ENCODE peak calls at places on chromosome 11, in seven cellular contexts. L is activated CD8-positive, alpha-beta memory T cell treated with anti-CD3 and anti-CD28 coated beads for 24 hours; O is NCI-H82; R is amniotic stem cell; Q is HFFc6; A is NCI-H774; Y is SHP77 treated with DMSO at 0.1 percent for 48 hours. B is an unnamed sample.

GRCh38 chr11:126173257-126173656 is 38.2 kb downstream of the RPUSD4 start:
- DNase-seq in A (no peak), Q (no peak), L (no peak), O (no peak), Y (no peak), R (no peak), B (no peak)

GRCh38 chr11:85827768-85828639 is 17.1 kb upstream of the SYTL2 start:
- DNase-seq in Q (peak), Y (no peak), O (no peak), R (peak), L (no peak), A (no peak), B (no peak)

GRCh38 chr11:57646756-57647303 is 2.9 kb downstream of the YPEL4 start:
- DNase-seq in Q (no peak), O (peak), Y (no peak), A (no peak), R (no peak), L (no peak), B (no peak)

GRCh38 chr11:762421-763072 is 14.7 kb downstream of the GATD1 start:
- DNase-seq in A (no peak), Q (peak), L (no peak), O (peak), R (peak), Y (no peak), B (no peak)

GRCh38 chr11:65297026-65297667 is 17.5 kb upstream of the CDC42EP2 start:
- DNase-seq in A (no peak), O (no peak), R (no peak), L (no peak), Q (no peak), Y (no peak), B (no peak)

GRCh38 chr11:29328961-29329441 is 687.8 kb downstream of the KCNA4 start:
- DNase-seq in L (no peak), Q (peak), O (peak), R (peak), A (peak), Y (no peak), B (no peak)

GRCh38 chr11:70203749-70204465 is 811 bp downstream of the FADD start:
- DNase-seq in O (peak), Q (peak), Y (no peak), R (peak), L (peak), A (peak), B (no peak)

GRCh38 chr11:3381794-3382193 is 2.8 kb upstream of the ZNF195 start:
- DNase-seq in O (no peak), Y (no peak), A (no peak), L (no peak), Q (no peak), R (no peak), B (no peak)

GRCh38 chr11:47532597-47533213 is 20.2 kb downstream of the CELF1 start:
- DNase-seq in L (no peak), A (no peak), Y (no peak), R (no peak), O (no peak), Q (peak), B (no peak)

GRCh38 chr11:1970956-1971355 is 23.8 kb downstream of the MRPL23 start:
- DNase-seq in A (no peak), O (no peak), L (no peak), Q (no peak), R (no peak), Y (no peak), B (peak)

GRCh38 chr11:118339281-118340045 is 3.0 kb downstream of the CD3D start:
- DNase-seq in A (no peak), O (no peak), Y (no peak), R (no peak), Q (no peak), L (peak), B (no peak)

GRCh38 chr11:14451825-14452224 is 47.8 kb downstream of the COPB1 start:
- DNase-seq in Q (peak), A (no peak), O (no peak), R (no peak), L (no peak), Y (no peak), B (no peak)

GRCh38 chr11:75432911-75433321 is at the start of gene KLHL35:
- DNase-seq in Q (no peak), A (no peak), L (no peak), O (no peak), R (no peak), Y (no peak), B (no peak)

GRCh38 chr11:63670738-63671321 is 346 bp downstream of the ATL3 start:
- DNase-seq in Y (no peak), L (no peak), O (peak), Q (peak), A (peak), R (no peak), B (no peak)

GRCh38 chr11:72439455-72439854 is 5.1 kb upstream of the CLPB start:
- DNase-seq in Q (peak), A (no peak), O (no peak), R (no peak), L (no peak), Y (no peak), B (no peak)

GRCh38 chr11:7605544-7605943 is 67.8 kb downstream of the CYB5R2 start:
- DNase-seq in Y (no peak), A (no peak), Q (peak), R (no peak), L (no peak), O (no peak), B (no peak)

GRCh38 chr11:2807801-2808241 is 77.8 kb downstream of the CDKN1C start:
- DNase-seq in L (no peak), Y (no peak), A (no peak), R (no peak), O (no peak), Q (no peak), B (peak)

GRCh38 chr11:19864141-19865120 is 151.8 kb downstream of the NAV2 start:
- DNase-seq in Q (no peak), Y (no peak), A (peak), O (peak), L (no peak), R (no peak), B (no peak)

GRCh38 chr11:65316979-65317786 is 2.5 kb downstream of the CDC42EP2 start:
- DNase-seq in Y (no peak), Q (peak), R (no peak), O (peak), L (no peak), A (peak), B (no peak)

GRCh38 chr11:130029137-130029536 is 26.5 kb upstream of the PRDM10 start:
- DNase-seq in L (no peak), A (no peak), Y (no peak), O (no peak), Q (no peak), R (no peak), B (no peak)

GRCh38 chr11:115226556-115226955 is 277.7 kb downstream of the CADM1 start:
- DNase-seq in Q (no peak), Y (no peak), R (no peak), A (no peak), O (no peak), L (no peak), B (no peak)

GRCh38 chr11:19987243-19987870 is 172.9 kb downstream of the DBX1 start:
- DNase-seq in L (no peak), Y (no peak), A (no peak), O (no peak), Q (no peak), R (no peak), B (no peak)

GRCh38 chr11:66920978-66921784 is 37.0 kb downstream of the PC start:
- DNase-seq in R (no peak), Y (no peak), O (no peak), A (no peak), Q (no peak), L (no peak), B (no peak)

GRCh38 chr11:64118871-64119495 is 46.9 kb downstream of the MACROD1 start:
- DNase-seq in L (no peak), O (peak), R (no peak), Q (no peak), Y (no peak), A (no peak), B (no peak)

GRCh38 chr11:90594658-90595057 is 371.8 kb upstream of the CHORDC1 start:
- DNase-seq in A (no peak), R (no peak), Q (no peak), Y (peak), O (peak), L (no peak), B (no peak)

GRCh38 chr11:41522391-41522790 is 62.9 kb upstream of the LRRC4C start:
- DNase-seq in R (no peak), L (no peak), Q (no peak), O (no peak), Y (no peak), A (no peak), B (no peak)

GRCh38 chr11:61082161-61082870 is 20.0 kb upstream of the CD5 start:
- DNase-seq in R (no peak), O (peak), Y (no peak), Q (no peak), A (no peak), L (peak), B (no peak)

GRCh38 chr11:61331636-61332035 is 1.3 kb downstream of the DDB1 start:
- DNase-seq in L (no peak), O (no peak), Q (no peak), Y (no peak), A (no peak), R (no peak), B (no peak)

GRCh38 chr11:118076754-118077281 is at the start of gene TMPRSS4:
- DNase-seq in A (peak), Y (no peak), Q (no peak), R (no peak), L (no peak), O (no peak), B (no peak)

GRCh38 chr11:58028687-58029411 is 1.9 kb upstream of the OR6Q1 start:
- DNase-seq in L (no peak), O (no peak), Q (no peak), R (no peak), Y (no peak), A (no peak), B (no peak)

GRCh38 chr11:37812281-37812880 is 1214.3 kb upstream of the RAG2 start:
- DNase-seq in A (no peak), O (no peak), L (no peak), Q (no peak), Y (no peak), R (no peak), B (no peak)

GRCh38 chr11:4610258-4610935 is 2.4 kb upstream of the TRIM68 start:
- DNase-seq in Q (peak), R (no peak), A (no peak), L (no peak), Y (no peak), O (no peak), B (no peak)

GRCh38 chr11:125498521-125498920 is 2.5 kb upstream of the FEZ1 start:
- DNase-seq in A (no peak), Y (no peak), O (no peak), Q (no peak), L (no peak), R (no peak), B (no peak)

GRCh38 chr11:36454991-36455611 is 55.0 kb downstream of the TRAF6 start:
- DNase-seq in R (no peak), O (no peak), Q (no peak), Y (no peak), L (no peak), A (peak), B (peak)

GRCh38 chr11:123409886-123410549 is 20.1 kb upstream of the GRAMD1B start:
- DNase-seq in O (no peak), Q (no peak), A (no peak), Y (no peak), R (no peak), L (no peak), B (no peak)

GRCh38 chr11:111641339-111642015 is 39.2 kb downstream of the SIK2 start:
- DNase-seq in R (no peak), A (no peak), Y (no peak), Q (no peak), L (no peak), O (no peak), B (no peak)

GRCh38 chr11:122344281-122344680 is 228.3 kb upstream of the BLID start:
- DNase-seq in R (peak), O (no peak), Y (no peak), Q (peak), L (no peak), A (no peak), B (no peak)

GRCh38 chr11:128920651-128921050 is 22.0 kb downstream of the TP53AIP1 start:
- DNase-seq in L (no peak), Y (no peak), R (no peak), A (no peak), O (no peak), Q (no peak), B (no peak)

B was measured in type B pancreatic cell.